ENCODE peak calls at places on chromosome 4, in ten cellular contexts. O is stimulated activated CD4-positive, alpha-beta T cell treated with anti-CD3 and anti-CD28 coated beads, Interleukin-15, amount 100 ng/mL, for 1 hour; C is psoas muscle; K is activated CD4-positive, alpha-beta T cell treated with anti-CD3 and anti-CD28 coated beads, Interleukin-2, amount 10 ng/mL, durations not matched to agents 7 days and 5 days; F is progenitor cell of endocrine pancreas; T is H54; I is mucosa of descending colon; Z is CD8-positive, alpha-beta memory T cell; L is cardiac fibroblast; J is NCI-H69. W is an unnamed sample.

GRCh38 chr4:172830295-172830764 is 338.3 kb upstream of the GALNT7 start:
- DNase-seq in O (no peak), C (no peak), K (no peak), F (no peak), T (no peak), I (no peak), Z (no peak), L (peak; percentile 35), J (peak; percentile 50), W (no peak)

GRCh38 chr4:167614866-167615265 is 380.6 kb upstream of the SPOCK3 start:
- DNase-seq in O (no peak), C (no peak), K (no peak), F (no peak), T (no peak), I (no peak), Z (no peak), L (peak; percentile 13), J (no peak), W (no peak)

GRCh38 chr4:69999420-69999819 is 3.7 kb downstream of the STATH start:
- DNase-seq in O (no peak), C (no peak), K (no peak), F (no peak), T (no peak), I (no peak), Z (no peak), L (peak; percentile 13), J (no peak), W (no peak)

GRCh38 chr4:98929341-98930267 is 671 bp upstream of the EIF4E start:
- DNase-seq in O (peak; percentile 9), C (peak; percentile 74), K (peak; percentile 56), F (peak; percentile 15), T (peak; percentile 35), I (peak; percentile 77), Z (peak; percentile 32), L (peak; percentile 99), J (peak; percentile 59), W (peak; percentile 80)

GRCh38 chr4:8579526-8580320 is 469 bp upstream of the GPR78 start:
- DNase-seq in O (no peak), C (no peak), K (no peak), F (no peak), T (no peak), I (no peak), Z (no peak), L (no peak), J (no peak), W (peak; percentile 24)

GRCh38 chr4:145739840-145740239 is 59.9 kb downstream of the C4orf51 start:
- DNase-seq in O (no peak), C (no peak), K (no peak), F (no peak), T (no peak), I (no peak), Z (no peak), L (peak; percentile 45), J (peak; percentile 22), W (no peak)

GRCh38 chr4:1725521-1725920 is 4.2 kb downstream of the TACC3 start:
- DNase-seq in O (no peak), C (no peak), K (no peak), F (no peak), T (no peak), I (peak; percentile 53), Z (no peak), L (no peak), J (no peak), W (peak; percentile 29)

GRCh38 chr4:164876680-164877324 is at the start of gene APELA:
- DNase-seq in O (no peak), C (no peak), K (no peak), F (no peak), T (no peak), I (no peak), Z (no peak), L (no peak), J (peak; percentile 2), W (no peak)

GRCh38 chr4:34953145-34953799 is 1291.0 kb downstream of the ARAP2 start:
- DNase-seq in O (no peak), C (no peak), K (no peak), F (no peak), T (no peak), I (no peak), Z (no peak), L (no peak), J (no peak), W (no peak)

GRCh38 chr4:77043507-77044131 is 32.2 kb downstream of the CCNI start:
- DNase-seq in O (no peak), C (no peak), K (no peak), F (no peak), T (no peak), I (no peak), Z (no peak), L (peak; percentile 49), J (no peak), W (no peak)

GRCh38 chr4:621296-622070 is 3.9 kb upstream of the PDE6B start:
- DNase-seq in O (no peak), C (no peak), K (no peak), F (no peak), T (no peak), I (no peak), Z (no peak), L (no peak), J (no peak), W (peak; percentile 41)

GRCh38 chr4:144645102-144645469 is 870 bp upstream of the HHIP start:
- DNase-seq in O (no peak), C (peak; percentile 16), K (no peak), F (no peak), T (no peak), I (peak; percentile 47), Z (no peak), L (peak; percentile 54), J (peak; percentile 51), W (peak; percentile 80)

GRCh38 chr4:52670121-52670520 is 11.0 kb upstream of the USP46 start:
- DNase-seq in O (no peak), C (no peak), K (no peak), F (no peak), T (no peak), I (no peak), Z (no peak), L (no peak), J (no peak), W (no peak)

GRCh38 chr4:74370912-74371311 is 6.0 kb downstream of the EREG start:
- DNase-seq in O (no peak), C (no peak), K (peak; percentile 20), F (peak; percentile 11), T (no peak), I (no peak), Z (no peak), L (peak; percentile 80), J (peak; percentile 22), W (no peak)

GRCh38 chr4:146495277-146495676 is 26.5 kb downstream of the SLC10A7 start:
- DNase-seq in O (no peak), C (no peak), K (no peak), F (no peak), T (peak; percentile 4), I (no peak), Z (no peak), L (peak; percentile 54), J (no peak), W (no peak)

W was measured in left lung.